ENCODE peak calls at places on chromosomes 12 and 14, in seven cellular contexts. Y is ELR; E is lung; O is iPS DF 6.9; H is naive thymus-derived CD4-positive, alpha-beta T cell; J is HuH-7.5; A is RPMI7951. V is an unnamed sample.

GRCh38 chr12:106648736-106649135 is 65.9 kb downstream of the RFX4 start:
- DNase-seq in Y (peak), E (no peak), O (no peak), H (no peak), J (no peak), A (no peak), V (no peak)

GRCh38 chr14:55814873-55815272 is 234.9 kb downstream of the KTN1 start:
- DNase-seq in Y (no peak), E (no peak), O (no peak), H (no peak), J (no peak), A (no peak), V (no peak)

GRCh38 chr12:71556881-71557280 is 106.8 kb downstream of the ZFC3H1 start:
- DNase-seq in Y (peak), E (no peak), O (no peak), H (no peak), J (no peak), A (peak), V (no peak)

GRCh38 chr14:45990252-45990651 is 661.3 kb downstream of the RPL10L start:
- DNase-seq in Y (peak), E (no peak), O (no peak), H (no peak), J (no peak), A (no peak), V (no peak)

GRCh38 chr14:67971627-67972625 is 152.3 kb downstream of the RAD51B start:
- DNase-seq in Y (peak), E (no peak), O (no peak), H (no peak), J (no peak), A (peak), V (no peak)

GRCh38 chr12:52148541-52149181 is 43.2 kb downstream of the KRT80 start:
- DNase-seq in Y (no peak), E (peak), O (no peak), H (no peak), J (no peak), A (no peak), V (no peak)

GRCh38 chr14:91901449-91902250 is 34.3 kb upstream of the TC2N start:
- DNase-seq in Y (no peak), E (no peak), O (no peak), H (no peak), J (no peak), A (no peak), V (no peak)

GRCh38 chr12:981176-981828 is 9.7 kb upstream of the ERC1 start:
- DNase-seq in Y (peak), E (no peak), O (no peak), H (no peak), J (no peak), A (peak), V (no peak)

GRCh38 chr12:79886917-79887519 is 47.9 kb downstream of the PPP1R12A start:
- DNase-seq in Y (peak), E (no peak), O (no peak), H (no peak), J (no peak), A (peak), V (no peak)

GRCh38 chr14:21107360-21107781 is 6.5 kb downstream of the TMEM253 start:
- DNase-seq in Y (peak), E (no peak), O (no peak), H (no peak), J (no peak), A (no peak), V (no peak)

GRCh38 chr14:90760591-90761316 is 55.5 kb downstream of the TTC7B start:
- DNase-seq in Y (peak), E (no peak), O (peak), H (no peak), J (peak), A (peak), V (peak)

GRCh38 chr14:49303952-49304516 is 282.1 kb downstream of the RPS29 start:
- DNase-seq in Y (peak), E (no peak), O (peak), H (no peak), J (no peak), A (peak), V (no peak)

GRCh38 chr12:104549820-104550480 is 93.2 kb downstream of the CHST11 start:
- DNase-seq in Y (peak), E (no peak), O (no peak), H (no peak), J (no peak), A (peak), V (no peak)

GRCh38 chr14:87102979-87103378 is 890.0 kb downstream of the GALC start:
- DNase-seq in Y (no peak), E (no peak), O (no peak), H (no peak), J (no peak), A (no peak), V (no peak)

GRCh38 chr12:116592731-116593130 is 33.5 kb downstream of the MAP1LC3B2 start:
- DNase-seq in Y (no peak), E (no peak), O (no peak), H (no peak), J (no peak), A (no peak), V (no peak)

GRCh38 chr12:52266514-52266913 is 7.9 kb upstream of the KRT86 start:
- DNase-seq in Y (no peak), E (no peak), O (no peak), H (no peak), J (no peak), A (no peak), V (no peak)

GRCh38 chr12:57008113-57008687 is 1.9 kb upstream of the ZBTB39 start:
- DNase-seq in Y (peak), E (no peak), O (no peak), H (no peak), J (peak), A (peak), V (no peak)